ENCODE peak calls at places on chromosomes 13 and 19, in nine cellular contexts. H is nephron progenitor cell; G is activated CD8-positive, alpha-beta memory T cell treated with anti-CD3 and anti-CD28 coated beads for 1 hour; B is AG04450; I is effector CD4-positive, alpha-beta T cell; C is KBM-7; U is IMR-90; A is stimulated activated CD8-positive, alpha-beta memory T cell treated with anti-CD3 and anti-CD28 coated beads, Interleukin-7, amount 100 ng/mL, for 1 hour; Z is stimulated activated CD4-positive, alpha-beta T cell treated with anti-CD3 and anti-CD28 coated beads, Interleukin-4, amount 100 ng/mL, for 1 hour. R is an unnamed sample.
A peak's percentile ranks its signal among the peaks of the same experiment; 100 is the strongest.

GRCh38 chr19:29530549-29531457 is 5.0 kb downstream of the VSTM2B start:
- DNase-seq in G (no peak), U (no peak), I (no peak), C (no peak), H (no peak), A (no peak), Z (no peak), B (no peak), R (no peak)

GRCh38 chr19:4581381-4582111 is 22.1 kb upstream of the SEMA6B start:
- DNase-seq in H (peak; percentile 76), C (no peak), A (no peak), G (no peak), B (no peak), U (no peak), Z (peak; percentile 30), I (no peak), R (peak; percentile 58)

GRCh38 chr19:12720851-12721655 is 2.7 kb downstream of the TNPO2 start:
- DNase-seq in B (no peak), H (no peak), G (no peak), I (no peak), U (no peak), A (no peak), C (no peak), Z (no peak), R (no peak)

GRCh38 chr13:33146843-33147611 is 130.8 kb downstream of the KL start:
- DNase-seq in I (no peak), C (no peak), B (no peak), H (no peak), Z (no peak), A (no peak), G (no peak), U (no peak), R (no peak)

GRCh38 chr13:113853518-113854237 is 10.2 kb downstream of the GAS6 start:
- DNase-seq in H (no peak), C (no peak), B (no peak), Z (no peak), U (peak; percentile 44), G (no peak), I (no peak), A (no peak), R (no peak)

GRCh38 chr13:52765991-52766390 is 26.4 kb upstream of the CNMD start:
- DNase-seq in C (no peak), A (no peak), Z (no peak), H (no peak), B (no peak), G (no peak), U (no peak), I (no peak), R (no peak)

GRCh38 chr19:46970815-46971214 is 48.8 kb upstream of the NPAS1 start:
- DNase-seq in U (peak; percentile 73), Z (no peak), B (no peak), G (no peak), C (no peak), H (no peak), A (no peak), I (no peak), R (no peak)

GRCh38 chr13:48072304-48072703 is 22.6 kb downstream of the MED4 start:
- DNase-seq in A (no peak), C (peak; percentile 40), U (no peak), H (no peak), G (no peak), Z (no peak), I (no peak), B (no peak), R (no peak)

GRCh38 chr19:8108560-8109445 is 40.6 kb downstream of the FBN3 start:
- DNase-seq in C (no peak), B (no peak), G (no peak), H (no peak), I (no peak), A (no peak), Z (no peak), U (no peak), R (no peak)

GRCh38 chr19:50359432-50359818 is 6.0 kb downstream of the NAPSA start:
- DNase-seq in H (no peak), A (no peak), B (no peak), U (no peak), Z (no peak), C (no peak), G (no peak), I (no peak), R (no peak)

GRCh38 chr13:22235285-22235949 is 564.5 kb downstream of the FGF9 start:
- DNase-seq in B (no peak), G (no peak), C (peak; percentile 13), A (no peak), I (no peak), H (peak; percentile 18), Z (peak; percentile 5), U (peak; percentile 4), R (peak; percentile 17)

GRCh38 chr13:112870737-112871287 is 98.2 kb upstream of the MCF2L start:
- DNase-seq in G (no peak), B (no peak), I (no peak), H (no peak), C (no peak), A (no peak), U (no peak), Z (no peak), R (no peak)

GRCh38 chr13:51091839-51092238 is 19.2 kb downstream of the C13orf42 start:
- DNase-seq in G (no peak), U (no peak), A (no peak), H (no peak), C (no peak), B (no peak), I (no peak), Z (no peak), R (no peak)

GRCh38 chr19:10288662-10289166 is 1.0 kb upstream of the ICAM5 start:
- DNase-seq in U (peak; percentile 40), H (peak; percentile 75), G (no peak), Z (peak; percentile 49), I (no peak), C (peak; percentile 87), B (no peak), A (no peak), R (no peak)

GRCh38 chr13:31050486-31051400 is 111.0 kb downstream of the HSPH1 start:
- DNase-seq in H (no peak), G (no peak), U (peak; percentile 57), C (no peak), I (no peak), Z (no peak), B (no peak), A (no peak), R (no peak)

GRCh38 chr19:8046569-8047165 is 5.9 kb upstream of the CCL25 start:
- DNase-seq in H (no peak), G (no peak), Z (no peak), I (no peak), U (no peak), B (no peak), A (no peak), C (no peak), R (no peak)

GRCh38 chr13:52644108-52644507 is 1.9 kb downstream of the HNRNPA1L2 start:
- DNase-seq in Z (no peak), A (no peak), B (no peak), H (peak; percentile 14), I (no peak), U (peak; percentile 54), C (no peak), G (no peak), R (no peak)

GRCh38 chr13:109778102-109778542 is 8.3 kb downstream of the IRS2 start:
- DNase-seq in H (no peak), G (no peak), Z (no peak), U (peak; percentile 39), C (peak; percentile 58), B (no peak), I (no peak), A (no peak), R (peak; percentile 11)

GRCh38 chr19:52665529-52665928 is 27.4 kb upstream of the ZNF83 start:
- DNase-seq in C (no peak), A (no peak), G (no peak), B (no peak), U (peak; percentile 39), I (no peak), H (no peak), Z (no peak), R (no peak)

GRCh38 chr13:46735425-46735824 is 61.5 kb downstream of the ESD start:
- DNase-seq in G (no peak), A (no peak), H (no peak), B (no peak), Z (no peak), I (no peak), U (no peak), C (no peak), R (no peak)

GRCh38 chr19:17340302-17340870 is 3.0 kb downstream of the GTPBP3 start:
- DNase-seq in C (no peak), B (no peak), H (peak; percentile 54), G (no peak), A (no peak), Z (no peak), U (no peak), I (no peak), R (no peak)

GRCh38 chr19:50658438-50659317 is 9.4 kb downstream of the C19orf81 start:
- DNase-seq in Z (peak; percentile 68), H (peak; percentile 96), U (peak; percentile 64), I (no peak), C (no peak), B (no peak), G (peak; percentile 33), A (no peak), R (no peak)

GRCh38 chr19:16876904-16877361 is 11.9 kb upstream of the F2RL3 start:
- DNase-seq in Z (no peak), I (no peak), G (no peak), B (no peak), A (no peak), U (no peak), C (peak; percentile 73), H (no peak), R (no peak)

GRCh38 chr13:45596800-45597484 is 18.6 kb downstream of the ERICH6B start:
- DNase-seq in B (no peak), G (no peak), A (no peak), I (no peak), C (no peak), U (no peak), H (no peak), Z (no peak), R (no peak)

GRCh38 chr13:80962855-80963254 is 621.9 kb upstream of the SPRY2 start:
- DNase-seq in U (no peak), B (no peak), C (no peak), H (no peak), A (no peak), Z (no peak), G (no peak), I (no peak), R (peak; percentile 29)

GRCh38 chr13:112443191-112444000 is 67.2 kb downstream of the SPACA7 start:
- DNase-seq in H (peak; percentile 66), A (no peak), G (no peak), B (no peak), Z (no peak), I (no peak), U (no peak), C (peak; percentile 18), R (peak; percentile 45)

GRCh38 chr13:21898990-21899389 is 228.1 kb downstream of the FGF9 start:
- DNase-seq in I (no peak), H (no peak), Z (no peak), U (no peak), C (no peak), A (no peak), G (no peak), B (no peak), R (no peak)

GRCh38 chr19:33397536-33398360 is 24.2 kb downstream of the CEBPG start:
- DNase-seq in C (no peak), U (no peak), Z (no peak), I (no peak), B (no peak), H (peak; percentile 56), G (no peak), A (no peak), R (peak; percentile 45)

GRCh38 chr13:94966380-94966779 is 254.0 kb upstream of the SOX21 start:
- DNase-seq in I (no peak), U (no peak), Z (no peak), H (no peak), C (no peak), A (no peak), B (no peak), G (no peak), R (peak; percentile 9)

GRCh38 chr19:5487222-5487621 is 32.0 kb downstream of the ZNRF4 start:
- DNase-seq in H (no peak), G (no peak), U (no peak), I (no peak), B (no peak), A (no peak), Z (no peak), C (no peak), R (no peak)

GRCh38 chr13:46129955-46130354 is 25.1 kb upstream of the CPB2 start:
- DNase-seq in B (no peak), U (no peak), G (no peak), Z (no peak), I (no peak), A (no peak), H (no peak), C (no peak), R (no peak)